ENCODE peak calls at places on chromosomes 2 and 18, in six cellular contexts. V is mesendoderm, X is HCT116, K is neural progenitor cell, L is PC-3, N is endothelial cell of umbilical vein. O is an unnamed sample.

GRCh38 chr2:209642146-209642815 is 129.4 kb upstream of the UNC80 start:
- DNase-seq in V (peak; percentile 16), X (no peak), K (no peak), L (peak; percentile 61), N (peak; percentile 42), O (no peak)

GRCh38 chr18:7523772-7524171 is 43.3 kb upstream of the PTPRM start:
- DNase-seq in V (peak; percentile 48), X (no peak), K (peak; percentile 4), L (no peak), N (no peak), O (no peak)

GRCh38 chr2:42793314-42794270 is 1.2 kb upstream of the HAAO start:
- DNase-seq in V (peak; percentile 65), X (no peak), K (peak; percentile 53), L (no peak), N (no peak), O (no peak)

GRCh38 chr2:46076251-46076650 is 221.0 kb upstream of the EPAS1 start:
- DNase-seq in V (no peak), X (no peak), K (no peak), L (peak; percentile 51), N (peak; percentile 93), O (peak; percentile 57)

GRCh38 chr2:45406626-45407025 is 204.4 kb downstream of the SRBD1 start:
- DNase-seq in V (no peak), X (no peak), K (no peak), L (no peak), N (no peak), O (peak; percentile 61)

GRCh38 chr2:133667085-133667484 is 98.8 kb upstream of the NCKAP5 start:
- DNase-seq in V (peak; percentile 30), X (no peak), K (no peak), L (peak; percentile 82), N (peak; percentile 70), O (peak; percentile 82)

GRCh38 chr2:30147196-30147714 is 448 bp downstream of the YPEL5 start:
- DNase-seq in V (no peak), X (no peak), K (peak; percentile 65), L (no peak), N (no peak), O (no peak)

GRCh38 chr2:115122701-115123100 is 680.3 kb downstream of the DPP10 start:
- DNase-seq in V (no peak), X (no peak), K (no peak), L (no peak), N (no peak), O (no peak)

GRCh38 chr2:188765522-188765921 is 208.7 kb upstream of the COL3A1 start:
- DNase-seq in V (peak; percentile 50), X (peak; percentile 41), K (peak; percentile 56), L (peak; percentile 66), N (peak; percentile 86), O (peak; percentile 32)

GRCh38 chr2:98108110-98108509 is 21.1 kb downstream of the VWA3B start:
- DNase-seq in V (no peak), X (no peak), K (no peak), L (no peak), N (no peak), O (no peak)

GRCh38 chr2:37615808-37616673 is 55.4 kb downstream of the CDC42EP3 start:
- DNase-seq in V (peak; percentile 32), X (no peak), K (no peak), L (no peak), N (peak; percentile 54), O (no peak)

GRCh38 chr2:96258393-96259022 is 7.3 kb downstream of the TMEM127 start:
- DNase-seq in V (no peak), X (no peak), K (no peak), L (no peak), N (no peak), O (no peak)

GRCh38 chr2:25700221-25700660 is 26.9 kb upstream of the DTNB start:
- DNase-seq in V (peak; percentile 32), X (peak; percentile 52), K (peak; percentile 48), L (peak; percentile 94), N (peak; percentile 73), O (peak; percentile 33)

GRCh38 chr2:158491072-158491471 is 34.3 kb downstream of the PKP4 start:
- DNase-seq in V (no peak), X (no peak), K (no peak), L (no peak), N (no peak), O (no peak)

GRCh38 chr2:158488442-158489216 is 31.9 kb downstream of the PKP4 start:
- DNase-seq in V (no peak), X (no peak), K (no peak), L (no peak), N (no peak), O (no peak)

GRCh38 chr2:158487419-158487818 is 30.7 kb downstream of the PKP4 start:
- DNase-seq in V (no peak), X (no peak), K (no peak), L (no peak), N (peak; percentile 56), O (peak; percentile 76)

GRCh38 chr2:158486970-158487325 is 30.2 kb downstream of the PKP4 start:
- DNase-seq in V (no peak), X (no peak), K (no peak), L (peak; percentile 42), N (no peak), O (peak; percentile 68)

DNA sequence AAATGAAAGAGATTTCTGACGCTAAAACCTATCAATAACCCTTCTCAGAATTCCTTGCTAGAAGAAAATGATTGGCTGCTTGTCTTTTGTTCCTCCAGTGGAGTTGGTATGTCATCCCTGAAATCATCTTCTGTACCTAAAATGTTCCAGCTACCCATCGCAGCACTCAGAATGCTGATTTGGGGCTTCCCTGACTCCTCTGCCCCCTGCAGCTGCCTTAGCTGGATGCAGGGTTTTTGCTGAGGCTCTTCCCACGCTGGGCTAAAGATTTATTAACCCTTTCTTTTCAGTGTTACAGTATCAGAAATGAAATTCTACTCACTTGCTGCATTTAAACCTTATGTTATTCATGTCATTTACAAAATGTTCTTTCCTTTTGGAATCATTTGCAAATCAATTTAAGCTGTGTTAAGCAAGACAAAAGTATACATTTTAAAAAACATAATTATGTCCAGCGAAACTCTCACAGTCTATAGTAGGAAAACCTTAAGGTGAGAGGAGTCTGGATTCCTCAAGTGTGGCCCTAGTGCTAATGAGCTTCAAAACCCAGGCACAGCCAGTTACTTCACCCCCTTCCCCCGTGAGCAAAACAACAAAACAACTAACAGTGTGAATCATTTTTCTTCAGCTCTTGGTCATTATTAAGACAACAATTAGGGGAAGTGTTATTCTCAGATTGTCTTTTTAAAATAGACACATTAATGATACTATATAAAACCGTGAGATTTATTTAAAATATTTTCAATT is 32.8 kb downstream of the PKP4 start:
- DNase-seq in V (peak; percentile 67), X (no peak), K (peak; percentile 34), L (no peak), N (peak; percentile 47), O (no peak)
- H3K79me2 ChIP-seq in V (peaks cover 35% of the 10 kb centered on the region), X (peaks cover 95% of the 10 kb centered on the region), K (peaks cover 100% of the 10 kb centered on the region), L (peaks cover 83% of the 10 kb centered on the region), N (peaks cover 58% of the 10 kb centered on the region), O (peaks cover 63% of the 10 kb centered on the region)

GRCh38 chr18:24986611-24987270 is 365.2 kb downstream of the ZNF521 start:
- DNase-seq in V (peak; percentile 48), X (no peak), K (peak; percentile 37), L (no peak), N (peak; percentile 39), O (peak; percentile 4)

GRCh38 chr18:24983566-24983965 is 368.4 kb downstream of the ZNF521 start:
- DNase-seq in V (peak; percentile 71), X (no peak), K (no peak), L (no peak), N (no peak), O (no peak)

GRCh38 chr18:24987271-24987932 is 364.6 kb downstream of the ZNF521 start:
- DNase-seq in V (peak; percentile 68), X (no peak), K (peak; percentile 41), L (no peak), N (peak; percentile 35), O (peak; percentile 23)

GRCh38 chr18:24987933-24988840 is 363.8 kb downstream of the ZNF521 start:
- DNase-seq in V (no peak), X (no peak), K (no peak), L (no peak), N (peak; percentile 6), O (no peak)

GRCh38 chr18:24985616-24986015 is 366.4 kb downstream of the ZNF521 start:
- DNase-seq in V (no peak), X (no peak), K (no peak), L (no peak), N (peak; percentile 44), O (peak; percentile 22)
- H3K4me1 ChIP-seq in V (peaks cover 10% of the 10 kb centered on the region), X (no peaks in the 10 kb centered on the region), K (peaks cover 53% of the 10 kb centered on the region), L (no peaks in the 10 kb centered on the region), N (peaks cover 35% of the 10 kb centered on the region), O (peaks cover 2% of the 10 kb centered on the region)

DNA sequence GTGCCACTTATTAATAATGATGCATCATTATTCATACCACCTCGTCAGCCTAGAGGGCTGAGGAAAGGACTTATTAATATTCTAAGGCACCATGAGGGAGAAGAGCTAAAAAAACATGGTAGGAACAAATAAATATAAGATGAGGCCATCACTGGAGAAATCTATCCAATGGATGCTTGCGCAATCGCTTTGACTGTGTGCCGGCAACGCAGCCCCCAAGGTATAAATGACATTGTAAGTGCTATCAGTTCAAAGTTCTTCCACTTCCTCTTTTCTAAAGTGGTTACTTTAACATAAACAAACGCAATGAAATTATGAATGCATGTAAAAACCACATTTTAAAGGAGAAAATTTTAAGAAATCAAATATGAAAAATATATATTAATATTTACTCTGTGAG is 164.6 kb downstream of the EIPR1 start:
- DNase-seq in V (no peak), X (no peak), K (no peak), L (no peak), N (no peak), O (no peak)
- H3K4me3 ChIP-seq in V (no peak overlapping the region), X (no peak overlapping the region), K (no peak overlapping the region), L (no peak overlapping the region), N (no peak overlapping the region), O (no peak overlapping the region)

DNA sequence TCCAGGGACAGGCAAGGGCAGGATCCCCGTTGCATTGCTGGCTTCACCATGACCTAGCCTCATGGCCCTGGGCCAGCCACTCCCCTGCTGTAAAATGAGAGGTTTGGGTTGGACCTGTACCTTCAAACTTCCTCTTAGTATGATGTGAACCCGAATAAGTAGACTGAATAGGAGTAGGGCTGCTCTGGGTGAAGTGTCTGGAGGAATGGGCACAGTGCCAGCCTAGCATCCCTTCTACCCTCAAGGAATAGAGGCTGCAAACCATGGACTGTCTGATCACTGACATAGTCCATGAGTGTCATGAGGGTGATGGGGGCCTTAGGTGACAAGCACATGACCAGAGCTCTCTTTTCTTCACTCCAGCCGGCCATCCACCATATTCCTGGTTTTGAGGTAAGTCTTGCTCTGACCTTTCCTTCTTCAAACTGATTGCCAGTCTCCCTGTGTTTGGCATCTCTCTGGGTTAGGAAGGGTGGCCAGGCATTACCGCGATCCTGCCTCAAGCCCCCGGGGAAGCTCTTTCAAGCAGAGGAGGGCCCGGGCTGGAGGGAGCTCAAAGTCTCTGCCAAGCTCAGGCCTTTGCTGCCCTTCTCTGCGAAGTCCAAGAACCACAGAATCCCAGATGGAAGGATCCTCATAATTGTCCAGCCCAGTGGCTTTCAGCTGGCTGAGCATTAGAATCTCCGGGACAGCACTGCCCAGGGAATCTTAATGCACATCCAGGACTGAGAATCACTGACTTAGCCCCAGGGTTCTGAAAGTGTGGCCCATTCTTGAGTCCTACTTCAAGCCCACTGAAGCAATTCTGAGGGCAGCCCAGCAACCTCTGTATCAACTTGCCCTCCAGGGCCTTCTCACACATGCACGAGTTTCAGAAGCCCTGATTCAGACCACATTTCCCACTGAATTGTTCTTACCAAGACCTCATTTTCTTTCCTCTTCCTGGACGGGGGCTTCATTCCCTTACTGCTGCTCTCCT is 148.1 kb downstream of the DYSF start:
- DNase-seq in V (no peak), X (no peak), K (no peak), L (no peak), N (no peak), O (no peak)
- H3K79me2 ChIP-seq in V (no peaks in the 10 kb centered on the region), X (no peaks in the 10 kb centered on the region), K (no peaks in the 10 kb centered on the region), L (no peaks in the 10 kb centered on the region), N (no peaks in the 10 kb centered on the region), O (no peaks in the 10 kb centered on the region)